ENCODE peak calls at places on chromosomes 13 and 19, in ten cellular contexts. D, K, P, Y, N, S, M, H, B and W are unnamed samples.

GRCh38 chr19:12785431-12786011 is 5.8 kb upstream of the JUNB start:
- DNase-seq in B (no peak), N (no peak), M (no peak), H (no peak), Y (no peak), P (no peak), K (no peak), S (peak), D (no peak), W (no peak)

GRCh38 chr19:58054792-58055482 is 4.1 kb upstream of the ZNF135 start:
- DNase-seq in Y (no peak), D (no peak), K (peak), M (peak), S (no peak), N (no peak), B (peak), H (peak), P (peak), W (no peak)

GRCh38 chr19:1066748-1067340 is at the start of gene ARHGAP45:
- DNase-seq in Y (peak), S (peak), N (peak), H (no peak), D (no peak), B (no peak), P (no peak), M (no peak), K (peak), W (no peak)

GRCh38 chr19:843180-843835 is 2.5 kb downstream of the PRTN3 start:
- DNase-seq in S (no peak), N (no peak), H (no peak), P (no peak), D (no peak), Y (no peak), M (no peak), B (peak), K (peak), W (no peak)

GRCh38 chr19:23285948-23286347 is 35.8 kb upstream of the ZNF724 start:
- DNase-seq in M (no peak), K (no peak), S (no peak), B (no peak), H (no peak), N (no peak), Y (no peak), D (no peak), P (no peak), W (no peak)

GRCh38 chr19:2327773-2328400 is 499 bp downstream of the LSM7 start:
- DNase-seq in K (peak), B (peak), D (no peak), N (peak), Y (no peak), S (peak), H (peak), M (peak), P (no peak), W (no peak)

GRCh38 chr13:51032831-51033230 is 78.2 kb downstream of the C13orf42 start:
- DNase-seq in B (no peak), H (no peak), P (no peak), S (no peak), M (no peak), Y (no peak), N (no peak), K (no peak), D (no peak), W (no peak)

GRCh38 chr19:54141356-54141755 is 3.8 kb downstream of the CNOT3 start:
- DNase-seq in H (peak), K (no peak), S (no peak), Y (no peak), P (no peak), D (no peak), N (no peak), B (no peak), M (no peak), W (no peak)